ENCODE peak calls at places on chromosomes 6 and 20, in six cellular contexts. P is left ventricle myocardium inferior, M is OCI-LY7, X is hepatocyte, G is colonic mucosa, B is DND-41. S is an unnamed sample.

GRCh38 chr6:46502486-46503119 is 11.4 kb upstream of the RCAN2 start:
- DNase-seq in P (no peak), M (no peak), X (no peak), G (peak), B (no peak), S (no peak)

GRCh38 chr6:16803294-16804006 is 42.2 kb upstream of the ATXN1 start:
- DNase-seq in P (peak), M (no peak), X (peak), G (peak), B (no peak), S (peak)

GRCh38 chr20:48486065-48486464 is 341.7 kb downstream of the PREX1 start:
- DNase-seq in P (no peak), M (no peak), X (no peak), G (peak), B (no peak), S (no peak)

GRCh38 chr6:79048611-79049010 is 29.4 kb downstream of the PHIP start:
- DNase-seq in P (no peak), M (peak), X (peak), G (no peak), B (peak), S (peak)

GRCh38 chr20:50313223-50313820 is 122.7 kb downstream of the CEBPB start:
- DNase-seq in P (no peak), M (no peak), X (no peak), G (no peak), B (no peak), S (peak)

GRCh38 chr6:42367353-42368011 is 84.2 kb downstream of the TRERF1 start:
- DNase-seq in P (no peak), M (peak), X (no peak), G (no peak), B (no peak), S (peak)

GRCh38 chr20:3766832-3767433 is 620 bp downstream of the ADISSP start:
- DNase-seq in P (no peak), M (peak), X (no peak), G (no peak), B (peak), S (no peak)

GRCh38 chr6:54525731-54526130 is 217.5 kb downstream of the TINAG start:
- DNase-seq in P (no peak), M (no peak), X (no peak), G (no peak), B (no peak), S (peak)

GRCh38 chr6:100281471-100281878 is 183.2 kb downstream of the SIM1 start:
- DNase-seq in P (no peak), M (no peak), X (no peak), G (no peak), B (no peak), S (no peak)

GRCh38 chr6:16243055-16243454 is 4.7 kb downstream of the GMPR start:
- DNase-seq in P (peak), M (no peak), X (no peak), G (no peak), B (no peak), S (peak)

GRCh38 chr20:51563597-51564332 is 21.2 kb upstream of the NFATC2 start:
- DNase-seq in P (peak), M (no peak), X (peak), G (peak), B (no peak), S (peak)
- TF ChIP-seq CTCF in P (peak), M (no peak), X (no peak), G (no peak), B (no peak), S (peak)

DNA sequence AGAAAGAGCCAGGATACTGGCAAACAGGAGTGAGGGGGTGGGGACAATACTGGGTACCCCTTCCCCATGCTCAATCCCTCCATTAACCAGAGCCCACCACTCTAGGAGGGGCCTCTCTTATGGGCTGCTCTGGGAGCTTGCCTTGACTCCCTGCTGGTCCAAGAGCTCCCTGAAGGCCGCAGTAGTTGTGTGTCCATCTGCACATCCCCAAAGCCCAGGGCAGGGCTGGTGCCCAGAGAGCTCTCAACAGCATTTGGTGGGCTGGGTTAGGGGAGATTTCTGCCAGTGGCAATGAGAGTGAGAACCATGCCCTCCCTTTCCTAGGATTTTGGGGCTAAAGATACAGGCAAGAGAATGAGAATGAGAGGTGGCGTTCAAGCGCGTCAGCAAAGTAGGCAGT is 230.6 kb upstream of the PMEPA1 start:
- DNase-seq in P (no peak), M (no peak), X (no peak), G (no peak), B (no peak), S (no peak)
- TF ChIP-seq CTCF in P (no peak), M (no peak), X (no peak), G (no peak), B (no peak), S (no peak)

DNA sequence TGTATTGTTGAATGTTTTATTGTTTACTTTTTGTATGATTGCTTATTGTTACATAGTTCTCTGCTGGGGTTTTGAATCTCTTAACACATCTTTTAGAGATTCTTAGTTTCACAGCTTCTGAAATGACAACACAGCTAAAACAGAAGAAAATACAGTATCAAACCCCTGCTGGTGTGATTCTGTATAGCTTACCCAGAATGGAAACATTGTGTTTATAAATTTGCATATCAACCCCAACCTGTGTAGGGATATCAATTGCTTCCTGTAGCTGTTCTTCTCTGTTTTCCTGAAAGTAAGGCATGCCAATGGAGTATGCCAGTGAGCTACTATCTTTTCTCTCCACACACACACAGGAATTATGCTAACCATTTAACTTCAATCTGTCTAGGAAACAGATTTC is 64.3 kb upstream of the ID4 start:
- DNase-seq in P (no peak), M (peak), X (no peak), G (no peak), B (no peak), S (no peak)
- TF ChIP-seq CTCF in P (no peak), M (peak), X (no peak), G (no peak), B (no peak), S (no peak)

GRCh38 chr6:44113396-44113795 is 13.9 kb downstream of the MRPL14 start:
- DNase-seq in P (no peak), M (no peak), X (no peak), G (no peak), B (no peak), S (no peak)
- TF ChIP-seq CTCF in P (no peak), M (peak), X (no peak), G (no peak), B (peak), S (peak)

DNA sequence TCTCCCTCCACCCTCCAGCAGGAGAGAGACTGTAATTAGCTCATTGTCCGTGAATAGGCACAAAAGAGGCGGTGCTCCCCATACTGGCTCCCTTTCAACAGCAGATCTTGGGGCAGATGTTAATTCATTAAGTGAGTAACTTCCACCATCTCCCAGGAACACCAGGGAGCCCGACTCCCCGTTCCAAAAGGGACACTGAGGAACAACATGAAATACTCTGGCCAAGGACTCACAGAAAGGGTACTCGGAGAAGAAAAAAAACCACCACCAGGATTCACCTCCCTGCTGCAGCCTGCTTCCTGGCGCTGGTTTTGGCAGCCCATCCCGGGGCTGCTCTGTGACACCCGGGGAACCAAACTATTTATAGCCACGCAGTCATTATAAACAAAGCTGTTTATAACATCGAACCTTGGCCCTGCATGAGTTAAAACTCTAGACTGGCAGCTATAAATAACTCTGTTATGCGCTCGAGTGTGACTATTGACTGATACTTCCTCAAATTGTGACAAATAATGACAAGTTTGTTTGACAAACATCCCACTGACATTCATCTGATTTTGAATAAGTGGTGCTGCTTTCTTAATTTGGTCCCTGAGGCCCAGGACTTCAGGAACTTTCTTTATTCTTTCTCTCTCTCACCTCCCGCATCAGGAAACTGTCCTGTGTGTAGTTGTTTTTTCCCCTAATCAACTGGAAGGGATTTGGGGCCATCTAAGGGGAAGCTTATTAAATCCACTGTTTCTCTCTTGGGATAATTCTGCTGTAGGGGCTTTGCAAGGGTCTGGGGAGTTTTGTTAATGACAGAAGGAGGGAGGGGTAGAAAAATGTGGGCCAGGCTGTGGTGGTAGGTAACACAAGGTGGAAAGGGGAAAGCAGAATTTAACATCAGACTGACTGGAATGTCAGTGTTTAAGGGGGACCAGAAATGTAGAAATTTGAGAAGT is 521.6 kb downstream of the CD83 start:
- DNase-seq in P (peak), M (peak), X (peak), G (peak), B (no peak), S (peak)
- TF ChIP-seq CTCF in P (peak), M (no peak), X (no peak), G (no peak), B (no peak), S (no peak)

GRCh38 chr6:23086100-23086499 is 516.7 kb downstream of the HDGFL1 start:
- DNase-seq in P (no peak), M (no peak), X (no peak), G (no peak), B (no peak), S (no peak)

GRCh38 chr6:23077797-23078196 is 508.4 kb downstream of the HDGFL1 start:
- DNase-seq in P (no peak), M (no peak), X (no peak), G (no peak), B (no peak), S (no peak)

GRCh38 chr6:23081701-23082100 is 512.3 kb downstream of the HDGFL1 start:
- DNase-seq in P (no peak), M (no peak), X (no peak), G (no peak), B (no peak), S (no peak)
- TF ChIP-seq CTCF in P (no peak), M (peak), X (no peak), G (no peak), B (peak), S (peak)

S was measured in IMR-90.